ENCODE peak calls at places on chromosome 17, in seven cellular contexts. K, M, Q, Z, W, Y and H are unnamed samples.

GRCh38 chr17:33647976-33648375 is 354.9 kb upstream of the ASIC2 start:
- DNase-seq in K (no peak), M (peak), Q (peak), Z (no peak), W (no peak), Y (no peak), H (no peak)

GRCh38 chr17:51682115-51682514 is 421.8 kb downstream of the UTP18 start:
- DNase-seq in K (no peak), M (no peak), Q (no peak), Z (no peak), W (no peak), Y (no peak), H (no peak)

GRCh38 chr17:31489295-31490018 is 98.0 kb downstream of the RAB11FIP4 start:
- DNase-seq in K (no peak), M (no peak), Q (no peak), Z (no peak), W (no peak), Y (no peak), H (no peak)

GRCh38 chr17:79848370-79848766 is 9.1 kb upstream of the CBX4 start:
- DNase-seq in K (no peak), M (no peak), Q (no peak), Z (no peak), W (no peak), Y (no peak), H (no peak)

GRCh38 chr17:58324409-58325288 is 3.9 kb downstream of the TSPOAP1 start:
- DNase-seq in K (no peak), M (peak), Q (peak), Z (peak), W (no peak), Y (no peak), H (no peak)

GRCh38 chr17:27891841-27892240 is 1.3 kb downstream of the LYRM9 start:
- DNase-seq in K (no peak), M (no peak), Q (no peak), Z (no peak), W (no peak), Y (no peak), H (no peak)

GRCh38 chr17:80187493-80187892 is 17.7 kb downstream of the CARD14 start:
- DNase-seq in K (no peak), M (no peak), Q (no peak), Z (no peak), W (no peak), Y (peak), H (no peak)

GRCh38 chr17:67281053-67281452 is 36.1 kb upstream of the HELZ start:
- DNase-seq in K (no peak), M (peak), Q (no peak), Z (no peak), W (no peak), Y (no peak), H (no peak)

GRCh38 chr17:35892091-35892637 is 12.0 kb upstream of the CCL5 start:
- DNase-seq in K (no peak), M (no peak), Q (no peak), Z (no peak), W (no peak), Y (no peak), H (no peak)

GRCh38 chr17:36608794-36609497 is 7.6 kb downstream of the MRM1 start:
- DNase-seq in K (no peak), M (no peak), Q (peak), Z (peak), W (no peak), Y (no peak), H (no peak)

GRCh38 chr17:7445011-7445927 is at the start of gene CHRNB1:
- DNase-seq in K (peak), M (peak), Q (peak), Z (no peak), W (no peak), Y (peak), H (peak)

GRCh38 chr17:10117581-10118001 is 80.8 kb downstream of the GAS7 start:
- DNase-seq in K (no peak), M (no peak), Q (no peak), Z (no peak), W (no peak), Y (no peak), H (peak)

GRCh38 chr17:81429813-81430510 is 34.7 kb downstream of the BAHCC1 start:
- DNase-seq in K (no peak), M (no peak), Q (no peak), Z (peak), W (no peak), Y (no peak), H (no peak)

GRCh38 chr17:28501421-28502284 is 4.5 kb upstream of the FOXN1 start:
- DNase-seq in K (no peak), M (no peak), Q (no peak), Z (no peak), W (no peak), Y (no peak), H (no peak)

GRCh38 chr17:63993368-63993990 is 4.7 kb upstream of the PRR29 start:
- DNase-seq in K (no peak), M (no peak), Q (no peak), Z (no peak), W (no peak), Y (no peak), H (peak)

GRCh38 chr17:44314869-44315661 is 6.7 kb downstream of the RUNDC3A start:
- DNase-seq in K (no peak), M (no peak), Q (peak), Z (peak), W (peak), Y (no peak), H (no peak)

GRCh38 chr17:49798182-49798581 is 9.7 kb downstream of the KAT7 start:
- DNase-seq in K (no peak), M (no peak), Q (no peak), Z (no peak), W (no peak), Y (no peak), H (no peak)

GRCh38 chr17:68512967-68513474 is 791 bp downstream of the PRKAR1A start:
- DNase-seq in K (no peak), M (peak), Q (no peak), Z (no peak), W (no peak), Y (peak), H (no peak)

GRCh38 chr17:78014651-78015050 is 56.1 kb downstream of the TNRC6C start:
- DNase-seq in K (no peak), M (no peak), Q (no peak), Z (peak), W (no peak), Y (no peak), H (no peak)

GRCh38 chr17:34609210-34609609 is 29.8 kb downstream of the TMEM132E start:
- DNase-seq in K (no peak), M (peak), Q (no peak), Z (no peak), W (no peak), Y (no peak), H (no peak)

GRCh38 chr17:82603981-82604448 is 44.2 kb downstream of the WDR45B start:
- DNase-seq in K (no peak), M (no peak), Q (no peak), Z (no peak), W (peak), Y (peak), H (peak)

GRCh38 chr17:32869345-32870026 is 7.4 kb downstream of the MYO1D start:
- DNase-seq in K (no peak), M (no peak), Q (no peak), Z (no peak), W (no peak), Y (no peak), H (peak)

GRCh38 chr17:2853722-2854580 is 57.7 kb downstream of the RAP1GAP2 start:
- DNase-seq in K (no peak), M (no peak), Q (peak), Z (no peak), W (no peak), Y (no peak), H (no peak)

GRCh38 chr17:40903129-40903847 is 18.2 kb upstream of the KRT20 start:
- DNase-seq in K (no peak), M (no peak), Q (no peak), Z (no peak), W (no peak), Y (no peak), H (no peak)

GRCh38 chr17:3892095-3892998 is 506 bp downstream of the CAMKK1 start:
- DNase-seq in K (no peak), M (peak), Q (peak), Z (no peak), W (peak), Y (peak), H (peak)